ENCODE peak calls at places on chromosomes 7 and 10, in six cellular contexts. One of them, this sample, is unnamed.

GRCh38 chr10:8183241-8183704 is 128.8 kb downstream of the GATA3 start:
- DNase-seq in RWPE1: no peak
- DNase-seq in cardiac fibroblast: peak; percentile 58
- DNase-seq in fibroblast of mammary gland: no peak
- DNase-seq in colonic mucosa: no peak
- DNase-seq in HFF-Myc: no peak
- DNase-seq in this sample: peak; percentile 60

GRCh38 chr7:141220263-141220662 is 146.4 kb downstream of the TMEM178B start:
- DNase-seq in RWPE1: no peak
- DNase-seq in cardiac fibroblast: peak; percentile 5
- DNase-seq in fibroblast of mammary gland: peak; percentile 17
- DNase-seq in colonic mucosa: no peak
- DNase-seq in HFF-Myc: no peak
- DNase-seq in this sample: no peak

GRCh38 chr10:128047337-128047736 is 78.9 kb downstream of the MKI67 start:
- DNase-seq in colonic mucosa: peak; percentile 92
- DNase-seq in HFF-Myc: no peak
- DNase-seq in RWPE1: peak; percentile 98
- DNase-seq in fibroblast of mammary gland: no peak
- DNase-seq in cardiac fibroblast: peak; percentile 48
- DNase-seq in this sample: peak; percentile 97

GRCh38 chr7:73715648-73716317 is 3.7 kb downstream of the STX1A start:
- DNase-seq in cardiac fibroblast: peak; percentile 98
- DNase-seq in RWPE1: peak; percentile 96
- DNase-seq in fibroblast of mammary gland: peak; percentile 98
- DNase-seq in colonic mucosa: no peak
- DNase-seq in HFF-Myc: peak; percentile 74
- DNase-seq in this sample: peak; percentile 99

GRCh38 chr10:60258429-60258797 is 131.3 kb downstream of the ANK3 start:
- DNase-seq in fibroblast of mammary gland: no peak
- DNase-seq in cardiac fibroblast: no peak
- DNase-seq in HFF-Myc: no peak
- DNase-seq in RWPE1: no peak
- DNase-seq in colonic mucosa: no peak
- DNase-seq in this sample: no peak

GRCh38 chr7:45055016-45055415 is 33.8 kb downstream of the NACAD start:
- DNase-seq in colonic mucosa: no peak
- DNase-seq in HFF-Myc: no peak
- DNase-seq in fibroblast of mammary gland: no peak
- DNase-seq in RWPE1: no peak
- DNase-seq in cardiac fibroblast: no peak
- DNase-seq in this sample: no peak

GRCh38 chr7:29413511-29414178 is 150.0 kb upstream of the PRR15 start:
- DNase-seq in colonic mucosa: no peak
- DNase-seq in HFF-Myc: no peak
- DNase-seq in cardiac fibroblast: no peak
- DNase-seq in RWPE1: peak; percentile 83
- DNase-seq in fibroblast of mammary gland: no peak
- DNase-seq in this sample: peak; percentile 92

GRCh38 chr7:94605031-94605430 is 50.9 kb downstream of the SGCE start:
- DNase-seq in cardiac fibroblast: peak; percentile 38
- DNase-seq in fibroblast of mammary gland: peak; percentile 6
- DNase-seq in HFF-Myc: no peak
- DNase-seq in RWPE1: no peak
- DNase-seq in colonic mucosa: no peak
- DNase-seq in this sample: no peak

GRCh38 chr10:76558996-76559888 is 1078.4 kb downstream of the KCNMA1 start:
- DNase-seq in HFF-Myc: peak; percentile 99
- DNase-seq in RWPE1: no peak
- DNase-seq in colonic mucosa: no peak
- DNase-seq in cardiac fibroblast: peak; percentile 82
- DNase-seq in fibroblast of mammary gland: peak; percentile 54
- DNase-seq in this sample: no peak

GRCh38 chr7:143419880-143420279 is 11.2 kb upstream of the EPHA1 start:
- DNase-seq in colonic mucosa: peak; percentile 78
- DNase-seq in RWPE1: no peak
- DNase-seq in fibroblast of mammary gland: no peak
- DNase-seq in cardiac fibroblast: no peak
- DNase-seq in HFF-Myc: no peak
- DNase-seq in this sample: peak; percentile 58

GRCh38 chr10:119715628-119716505 is 10.0 kb upstream of the INPP5F start:
- DNase-seq in HFF-Myc: no peak
- DNase-seq in colonic mucosa: no peak
- DNase-seq in fibroblast of mammary gland: no peak
- DNase-seq in cardiac fibroblast: no peak
- DNase-seq in RWPE1: no peak
- DNase-seq in this sample: no peak

GRCh38 chr7:51587600-51587999 is 271.0 kb upstream of the COBL start:
- DNase-seq in cardiac fibroblast: no peak
- DNase-seq in fibroblast of mammary gland: no peak
- DNase-seq in RWPE1: no peak
- DNase-seq in HFF-Myc: no peak
- DNase-seq in colonic mucosa: no peak
- DNase-seq in this sample: no peak

GRCh38 chr10:31207636-31208035 is 111.4 kb upstream of the ZEB1 start:
- DNase-seq in RWPE1: no peak
- DNase-seq in colonic mucosa: no peak
- DNase-seq in fibroblast of mammary gland: peak; percentile 24
- DNase-seq in cardiac fibroblast: peak; percentile 2
- DNase-seq in HFF-Myc: no peak
- DNase-seq in this sample: no peak

GRCh38 chr10:11913184-11913641 is 90.1 kb downstream of the PROSER2 start:
- DNase-seq in fibroblast of mammary gland: no peak
- DNase-seq in RWPE1: no peak
- DNase-seq in HFF-Myc: no peak
- DNase-seq in cardiac fibroblast: no peak
- DNase-seq in colonic mucosa: no peak
- DNase-seq in this sample: no peak

GRCh38 chr7:76265299-76265698 is 37.2 kb upstream of the HSPB1 start:
- DNase-seq in cardiac fibroblast: no peak
- DNase-seq in fibroblast of mammary gland: no peak
- DNase-seq in RWPE1: no peak
- DNase-seq in colonic mucosa: no peak
- DNase-seq in HFF-Myc: no peak
- DNase-seq in this sample: no peak

GRCh38 chr10:119207367-119207668 is at the start of gene GRK5:
- DNase-seq in RWPE1: peak; percentile 98
- DNase-seq in colonic mucosa: peak; percentile 93
- DNase-seq in HFF-Myc: peak; percentile 82
- DNase-seq in cardiac fibroblast: peak; percentile 96
- DNase-seq in fibroblast of mammary gland: peak; percentile 96
- DNase-seq in this sample: peak; percentile 97

GRCh38 chr7:102095933-102096332 is 190.7 kb upstream of the SH2B2 start:
- DNase-seq in cardiac fibroblast: no peak
- DNase-seq in RWPE1: no peak
- DNase-seq in HFF-Myc: no peak
- DNase-seq in colonic mucosa: peak; percentile 16
- DNase-seq in fibroblast of mammary gland: no peak
- DNase-seq in this sample: no peak

GRCh38 chr7:80941206-80941758 is 22.4 kb upstream of the SEMA3C start:
- DNase-seq in colonic mucosa: no peak
- DNase-seq in fibroblast of mammary gland: peak; percentile 93
- DNase-seq in cardiac fibroblast: peak; percentile 95
- DNase-seq in RWPE1: peak; percentile 69
- DNase-seq in HFF-Myc: no peak
- DNase-seq in this sample: peak; percentile 96

GRCh38 chr10:127196227-127196954 is at the start of gene INSYN2A:
- DNase-seq in colonic mucosa: peak; percentile 30
- DNase-seq in cardiac fibroblast: peak; percentile 58
- DNase-seq in HFF-Myc: no peak
- DNase-seq in RWPE1: peak; percentile 41
- DNase-seq in fibroblast of mammary gland: peak; percentile 52
- DNase-seq in this sample: peak; percentile 54

GRCh38 chr10:35942052-35942451 is 300.0 kb upstream of the FZD8 start:
- DNase-seq in RWPE1: no peak
- DNase-seq in HFF-Myc: no peak
- DNase-seq in fibroblast of mammary gland: no peak
- DNase-seq in colonic mucosa: no peak
- DNase-seq in cardiac fibroblast: no peak
- DNase-seq in this sample: no peak

GRCh38 chr10:93893646-93894515 is at the start of gene SLC35G1:
- DNase-seq in colonic mucosa: peak; percentile 78
- DNase-seq in fibroblast of mammary gland: peak; percentile 50
- DNase-seq in RWPE1: peak; percentile 89
- DNase-seq in HFF-Myc: peak; percentile 14
- DNase-seq in cardiac fibroblast: peak; percentile 65
- DNase-seq in this sample: peak; percentile 63

GRCh38 chr10:4538016-4538415 is 288.0 kb upstream of the AKR1E2 start:
- DNase-seq in RWPE1: no peak
- DNase-seq in cardiac fibroblast: no peak
- DNase-seq in colonic mucosa: no peak
- DNase-seq in fibroblast of mammary gland: peak; percentile 26
- DNase-seq in HFF-Myc: no peak
- DNase-seq in this sample: no peak

GRCh38 chr10:83222832-83223742 is 916.2 kb upstream of the GHITM start:
- DNase-seq in HFF-Myc: no peak
- DNase-seq in cardiac fibroblast: no peak
- DNase-seq in RWPE1: no peak
- DNase-seq in fibroblast of mammary gland: no peak
- DNase-seq in colonic mucosa: no peak
- DNase-seq in this sample: no peak

DNA sequence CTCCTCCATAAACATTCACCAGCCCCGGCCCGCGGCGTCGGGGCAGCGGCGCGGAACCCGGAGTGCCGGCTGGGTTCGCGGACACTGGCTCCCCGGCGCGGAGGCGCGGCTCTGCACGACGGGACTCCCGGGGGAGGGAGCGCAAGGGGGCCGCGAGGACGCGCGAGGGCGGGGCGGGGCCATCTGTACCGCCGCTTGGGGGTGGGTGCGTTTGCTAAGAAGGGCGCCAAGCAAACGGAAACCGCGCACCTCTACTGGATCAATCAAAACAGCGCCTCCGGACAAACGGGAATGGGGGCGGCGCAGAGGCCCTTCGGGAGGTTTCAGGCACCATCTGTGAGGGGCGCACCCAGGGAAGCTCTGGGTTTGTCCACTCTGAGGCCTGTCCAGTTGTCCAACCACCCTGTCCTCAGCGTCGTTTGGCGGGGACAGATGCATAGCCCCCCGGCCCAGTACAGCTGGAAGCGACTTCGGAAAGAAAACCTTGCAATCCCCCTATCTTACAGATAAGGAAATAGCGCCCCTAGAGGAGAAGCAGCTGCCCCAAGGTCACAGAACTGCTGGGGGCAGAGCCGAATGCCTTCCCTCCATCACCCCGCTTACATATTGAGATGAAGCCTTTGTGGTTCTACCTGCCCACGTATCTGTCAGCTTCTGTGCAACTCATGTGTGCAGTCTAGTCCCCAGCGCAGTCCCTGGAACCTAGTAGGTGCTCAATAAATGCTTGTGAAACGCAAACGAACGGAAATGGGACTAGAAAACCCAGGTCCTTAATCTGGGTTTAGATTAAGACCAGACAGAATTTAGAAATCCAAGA is 10.7 kb upstream of the SLIT1 start:
- DNase-seq in HFF-Myc: no peak
- DNase-seq in cardiac fibroblast: peak; percentile 62
- DNase-seq in RWPE1: peak; percentile 68
- DNase-seq in colonic mucosa: peak; percentile 58
- DNase-seq in fibroblast of mammary gland: peak; percentile 54
- DNase-seq in this sample: peak; percentile 61
- TF ChIP-seq CTCF in HFF-Myc: peak; percentile 81
- TF ChIP-seq CTCF in cardiac fibroblast: peak; percentile 73
- TF ChIP-seq CTCF in RWPE1: peak; percentile 77
- TF ChIP-seq CTCF in colonic mucosa: peak; percentile 64
- TF ChIP-seq CTCF in fibroblast of mammary gland: peak; percentile 80
- TF ChIP-seq CTCF in this sample: peak; percentile 67

DNA sequence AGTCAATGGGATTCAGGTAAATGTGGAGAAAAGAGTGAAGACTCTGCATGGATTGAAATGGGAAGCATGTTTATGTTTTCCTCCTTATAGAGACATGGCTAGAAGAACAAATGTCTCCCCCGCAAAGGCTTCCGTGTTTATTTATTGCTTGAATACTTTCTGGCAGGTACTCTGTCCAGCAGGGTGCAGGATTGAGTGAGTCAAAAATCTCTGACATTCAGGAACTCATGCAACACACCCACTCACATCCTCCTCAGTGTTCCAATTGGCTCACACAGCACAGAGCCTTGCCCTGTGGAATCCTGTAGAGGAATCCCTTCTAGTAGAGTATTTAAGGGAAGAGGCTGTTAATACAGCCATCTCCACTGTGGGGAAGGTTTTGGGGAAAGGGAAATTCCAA is 290.3 kb upstream of the VWC2 start:
- DNase-seq in colonic mucosa: peak; percentile 38
- DNase-seq in RWPE1: no peak
- DNase-seq in HFF-Myc: no peak
- DNase-seq in cardiac fibroblast: no peak
- DNase-seq in fibroblast of mammary gland: no peak
- DNase-seq in this sample: peak; percentile 19
- TF ChIP-seq CTCF in colonic mucosa: peak; percentile 16
- TF ChIP-seq CTCF in RWPE1: no peak
- TF ChIP-seq CTCF in HFF-Myc: no peak
- TF ChIP-seq CTCF in cardiac fibroblast: no peak
- TF ChIP-seq CTCF in fibroblast of mammary gland: no peak
- TF ChIP-seq CTCF in this sample: no peak

GRCh38 chr10:63724922-63725321 is 203.7 kb downstream of the REEP3 start:
- DNase-seq in RWPE1: no peak
- DNase-seq in HFF-Myc: no peak
- DNase-seq in fibroblast of mammary gland: no peak
- DNase-seq in cardiac fibroblast: no peak
- DNase-seq in colonic mucosa: no peak
- DNase-seq in this sample: no peak
- TF ChIP-seq CTCF in RWPE1: no peak
- TF ChIP-seq CTCF in HFF-Myc: no peak
- TF ChIP-seq CTCF in fibroblast of mammary gland: peak; percentile 24
- TF ChIP-seq CTCF in cardiac fibroblast: peak; percentile 19
- TF ChIP-seq CTCF in colonic mucosa: no peak
- TF ChIP-seq CTCF in this sample: no peak

GRCh38 chr7:121397346-121397745 is 1.2 kb upstream of the FAM3C start:
- DNase-seq in colonic mucosa: no peak
- DNase-seq in RWPE1: no peak
- DNase-seq in HFF-Myc: no peak
- DNase-seq in fibroblast of mammary gland: no peak
- DNase-seq in cardiac fibroblast: no peak
- DNase-seq in this sample: no peak

GRCh38 chr7:121397832-121398231 is 1.7 kb upstream of the FAM3C start:
- DNase-seq in cardiac fibroblast: no peak
- DNase-seq in colonic mucosa: no peak
- DNase-seq in HFF-Myc: no peak
- DNase-seq in RWPE1: no peak
- DNase-seq in fibroblast of mammary gland: no peak
- DNase-seq in this sample: no peak

GRCh38 chr7:121395961-121396757 is at the start of gene FAM3C:
- DNase-seq in fibroblast of mammary gland: peak; percentile 87
- DNase-seq in RWPE1: peak; percentile 90
- DNase-seq in HFF-Myc: peak; percentile 52
- DNase-seq in colonic mucosa: peak; percentile 88
- DNase-seq in cardiac fibroblast: peak; percentile 91
- DNase-seq in this sample: peak; percentile 91

GRCh38 chr7:121395494-121395960 is 581 bp downstream of the FAM3C start:
- DNase-seq in HFF-Myc: no peak
- DNase-seq in cardiac fibroblast: peak; percentile 42
- DNase-seq in RWPE1: peak; percentile 26
- DNase-seq in fibroblast of mammary gland: peak; percentile 21
- DNase-seq in colonic mucosa: peak; percentile 51
- DNase-seq in this sample: peak; percentile 41

DNA sequence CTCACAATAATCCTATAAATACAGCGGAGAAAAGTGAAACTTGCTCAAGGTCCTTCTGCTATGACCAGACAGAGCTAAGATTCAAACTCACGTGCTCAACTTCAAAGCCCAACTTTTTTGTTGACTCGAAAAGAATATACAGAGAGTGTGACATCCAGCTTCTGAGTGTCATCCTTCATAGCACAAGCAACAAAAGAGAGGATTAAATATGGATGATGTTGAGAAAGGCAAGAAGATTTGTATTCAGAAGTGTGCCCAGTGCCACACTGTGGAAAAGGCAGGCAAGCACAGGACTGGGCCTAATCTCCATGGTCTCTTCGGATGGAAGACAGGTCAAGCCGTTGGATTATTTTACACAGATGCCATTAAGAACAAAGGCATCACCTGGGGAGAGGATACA is 2.1 kb upstream of the FAM3C start:
- DNase-seq in colonic mucosa: no peak
- DNase-seq in fibroblast of mammary gland: no peak
- DNase-seq in cardiac fibroblast: peak; percentile 12
- DNase-seq in HFF-Myc: no peak
- DNase-seq in RWPE1: no peak
- DNase-seq in this sample: no peak
- TF ChIP-seq CTCF in colonic mucosa: no peak
- TF ChIP-seq CTCF in fibroblast of mammary gland: no peak
- TF ChIP-seq CTCF in cardiac fibroblast: no peak
- TF ChIP-seq CTCF in HFF-Myc: no peak
- TF ChIP-seq CTCF in RWPE1: no peak
- TF ChIP-seq CTCF in this sample: peak; percentile 32